ENCODE peak calls at places on chromosome 15, in five cellular contexts. S is GM12891; C is neural progenitor cell; Q is stimulated activated naive B cell treated with anti-CD40 and anti-IgM and Interleukin-4, amounts not matched to agents 10 μg/mL and 1 μg/mL and 100 μg/mL, for 72 hours; M is stimulated activated CD4-positive, alpha-beta T cell treated with anti-CD3 and anti-CD28 coated beads, Interleukin-12 subunit alpha, Interleukin-12 subunit beta, amount 100 ng/mL, for 4 hours. O is an unnamed sample.

GRCh38 chr15:50114381-50114780 is 4.7 kb downstream of the ATP8B4 start:
- DNase-seq in M (no peak), S (no peak), Q (no peak), C (no peak), O (no peak)

GRCh38 chr15:101022306-101022705 is 103.1 kb downstream of the LRRK1 start:
- DNase-seq in Q (no peak), S (no peak), M (no peak), C (no peak), O (no peak)

GRCh38 chr15:83556754-83557153 is 97.2 kb upstream of the ADAMTSL3 start:
- DNase-seq in Q (no peak), S (no peak), C (no peak), M (no peak), O (no peak)

GRCh38 chr15:85592148-85592547 is 202.6 kb downstream of the KLHL25 start:
- DNase-seq in Q (no peak), C (no peak), M (no peak), S (no peak), O (peak; percentile 64)

GRCh38 chr15:85764649-85765277 is 30.0 kb downstream of the KLHL25 start:
- DNase-seq in S (no peak), M (no peak), C (no peak), Q (no peak), O (no peak)

GRCh38 chr15:73941871-73942635 is 15.8 kb downstream of the LOXL1 start:
- DNase-seq in S (no peak), Q (no peak), C (no peak), M (no peak), O (no peak)

GRCh38 chr15:51203797-51204196 is 109.1 kb upstream of the TNFAIP8L3 start:
- DNase-seq in M (no peak), Q (no peak), C (no peak), S (no peak), O (peak; percentile 78)

GRCh38 chr15:81113861-81114261 is 20.2 kb upstream of the CFAP161 start:
- DNase-seq in M (no peak), C (no peak), S (no peak), Q (no peak), O (no peak)

GRCh38 chr15:85810075-85810474 is 15.3 kb upstream of the KLHL25 start:
- DNase-seq in M (no peak), Q (no peak), C (no peak), S (no peak), O (no peak)

GRCh38 chr15:94412979-94413741 is 181.8 kb downstream of the MCTP2 start:
- DNase-seq in C (peak; percentile 62), M (no peak), Q (no peak), S (no peak), O (no peak)

GRCh38 chr15:66405605-66406004 is 18.9 kb downstream of the MAP2K1 start:
- DNase-seq in S (no peak), C (no peak), M (no peak), Q (no peak), O (no peak)

GRCh38 chr15:37057831-37058230 is 42.5 kb downstream of the MEIS2 start:
- DNase-seq in M (no peak), S (no peak), Q (no peak), C (peak; percentile 29), O (no peak)

GRCh38 chr15:56244811-56245576 is 1.3 kb upstream of the RFX7 start:
- DNase-seq in M (peak; percentile 31), S (no peak), Q (no peak), C (peak; percentile 24), O (no peak)

GRCh38 chr15:84953136-84953535 is 28.5 kb upstream of the PDE8A start:
- DNase-seq in M (no peak), C (no peak), S (no peak), Q (no peak), O (no peak)

GRCh38 chr15:93974804-93975481 is 256.4 kb upstream of the MCTP2 start:
- DNase-seq in Q (no peak), M (no peak), S (no peak), C (peak; percentile 75), O (no peak)

GRCh38 chr15:22936577-22937472 is 43.3 kb downstream of the CYFIP1 start:
- DNase-seq in C (no peak), S (peak; percentile 78), M (no peak), Q (peak; percentile 27), O (no peak)

GRCh38 chr15:54840999-54841398 is 355.7 kb downstream of the RSL24D1 start:
- DNase-seq in Q (no peak), C (no peak), M (no peak), S (no peak), O (no peak)

GRCh38 chr15:48862705-48863104 is 15.2 kb upstream of the EID1 start:
- DNase-seq in S (no peak), C (no peak), Q (no peak), M (no peak), O (no peak)

GRCh38 chr15:31016446-31016915 is 25.1 kb upstream of the MTMR10 start:
- DNase-seq in Q (no peak), M (no peak), C (no peak), S (no peak), O (peak; percentile 46)

GRCh38 chr15:40239671-40240618 is 1.1 kb downstream of the PAK6 start:
- DNase-seq in C (no peak), Q (no peak), S (no peak), M (no peak), O (no peak)

GRCh38 chr15:84981711-84982300 is at the start of gene PDE8A:
- DNase-seq in S (peak; percentile 41), Q (peak; percentile 24), M (no peak), C (peak; percentile 76), O (no peak)

GRCh38 chr15:62749445-62749844 is 293.1 kb upstream of the TPM1 start:
- DNase-seq in C (no peak), S (no peak), M (no peak), Q (no peak), O (no peak)

GRCh38 chr15:66231421-66232266 is 21.9 kb downstream of the MEGF11 start:
- DNase-seq in M (no peak), S (no peak), C (peak; percentile 63), Q (no peak), O (no peak)

O was measured in GM04503.